ENCODE peak calls at places on chromosomes 6 and 20, in five cellular contexts. One of them, this sample, is unnamed. For H3K4me1, the result is how much of the 10 kb centered on the place peaks cover.

GRCh38 chr6:119090256-119090655 is 11.8 kb upstream of the FAM184A start:
- DNase-seq in H9: no peak
- DNase-seq in H1: no peak
- DNase-seq in mesenchymal stem cell: no peak
- DNase-seq in IMR-90: no peak
- DNase-seq in this sample: no peak

GRCh38 chr6:118784641-118785164 is 109.2 kb upstream of the ASF1A start:
- DNase-seq in H9: no peak
- DNase-seq in H1: no peak
- DNase-seq in mesenchymal stem cell: peak
- DNase-seq in IMR-90: peak
- DNase-seq in this sample: no peak

GRCh38 chr20:43938932-43939761 is 24.5 kb downstream of the TOX2 start:
- DNase-seq in H9: no peak
- DNase-seq in H1: no peak
- DNase-seq in mesenchymal stem cell: peak
- DNase-seq in IMR-90: peak
- DNase-seq in this sample: no peak

GRCh38 chr20:53621482-53622246 is 28.0 kb upstream of the ZNF217 start:
- DNase-seq in H9: no peak
- DNase-seq in H1: no peak
- DNase-seq in mesenchymal stem cell: peak
- DNase-seq in IMR-90: peak
- DNase-seq in this sample: no peak

GRCh38 chr20:61948586-61949362 is 116.9 kb downstream of the TAF4 start:
- DNase-seq in H9: no peak
- DNase-seq in H1: no peak
- DNase-seq in mesenchymal stem cell: no peak
- DNase-seq in IMR-90: no peak
- DNase-seq in this sample: no peak

GRCh38 chr6:16770701-16771569 is 9.7 kb upstream of the ATXN1 start:
- DNase-seq in H9: peak
- DNase-seq in H1: peak
- DNase-seq in mesenchymal stem cell: peak
- DNase-seq in IMR-90: peak
- DNase-seq in this sample: peak

GRCh38 chr20:58647814-58648501 is 3.1 kb upstream of the STX16 start:
- DNase-seq in H9: no peak
- DNase-seq in H1: no peak
- DNase-seq in mesenchymal stem cell: no peak
- DNase-seq in IMR-90: peak
- DNase-seq in this sample: no peak

GRCh38 chr6:127119361-127120108 is 1.1 kb downstream of the RSPO3 start:
- DNase-seq in H9: peak
- DNase-seq in H1: no peak
- DNase-seq in mesenchymal stem cell: peak
- DNase-seq in IMR-90: no peak
- DNase-seq in this sample: peak

GRCh38 chr6:127582777-127583462 is 5.9 kb downstream of the C6orf58 start:
- DNase-seq in H9: no peak
- DNase-seq in H1: no peak
- DNase-seq in mesenchymal stem cell: peak
- DNase-seq in IMR-90: peak
- DNase-seq in this sample: no peak

GRCh38 chr6:150741633-150742200 is 123.8 kb upstream of the MTHFD1L start:
- DNase-seq in H9: no peak
- DNase-seq in H1: no peak
- DNase-seq in mesenchymal stem cell: peak
- DNase-seq in IMR-90: no peak
- DNase-seq in this sample: no peak

GRCh38 chr6:123508290-123508689 is 128.5 kb downstream of the TRDN start:
- DNase-seq in H9: no peak
- DNase-seq in H1: no peak
- DNase-seq in mesenchymal stem cell: no peak
- DNase-seq in IMR-90: no peak
- DNase-seq in this sample: no peak
- H4K91ac ChIP-seq in H9: no peak
- H4K91ac ChIP-seq in H1: no peak
- H4K91ac ChIP-seq in mesenchymal stem cell: no peak
- H4K91ac ChIP-seq in IMR-90: no peak
- H4K91ac ChIP-seq in this sample: no peak

GRCh38 chr20:37283530-37284195 is 5.8 kb upstream of the MANBAL start:
- DNase-seq in H9: no peak
- DNase-seq in H1: no peak
- DNase-seq in mesenchymal stem cell: no peak
- DNase-seq in IMR-90: no peak
- DNase-seq in this sample: no peak
- H2BK15ac ChIP-seq in H9: no peak
- H2BK15ac ChIP-seq in H1: no peak
- H2BK15ac ChIP-seq in mesenchymal stem cell: no peak
- H2BK15ac ChIP-seq in IMR-90: peak
- H2BK15ac ChIP-seq in this sample: no peak

DNA sequence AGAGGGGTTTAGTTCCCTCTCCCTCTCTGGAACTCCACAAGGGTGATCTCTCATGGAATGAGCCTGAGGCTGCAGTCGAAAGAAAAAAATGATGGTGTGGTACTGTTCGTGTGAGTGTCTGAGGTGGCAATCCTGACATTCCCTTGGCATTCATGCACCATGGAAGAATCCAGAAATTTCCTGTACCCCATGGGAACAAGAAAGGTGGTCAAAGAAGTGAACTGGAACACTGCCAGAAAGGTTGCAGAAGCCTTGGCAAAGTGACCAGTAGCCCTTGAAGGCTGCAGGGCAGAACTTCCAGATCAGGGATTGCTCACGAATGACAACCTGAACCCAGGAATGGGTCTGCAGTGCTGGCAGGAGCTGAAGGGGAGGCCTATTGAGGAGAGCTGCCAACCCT is 394.7 kb downstream of the CD83 start:
- DNase-seq in H9: no peak
- DNase-seq in H1: no peak
- DNase-seq in mesenchymal stem cell: no peak
- DNase-seq in IMR-90: no peak
- DNase-seq in this sample: no peak
- H3K4me1 ChIP-seq in H9: under half
- H3K4me1 ChIP-seq in H1: under half
- H3K4me1 ChIP-seq in mesenchymal stem cell: under half
- H3K4me1 ChIP-seq in IMR-90: under half
- H3K4me1 ChIP-seq in this sample: under half

GRCh38 chr6:30842754-30843610 is 41.3 kb upstream of the DDR1 start:
- DNase-seq in H9: no peak
- DNase-seq in H1: no peak
- DNase-seq in mesenchymal stem cell: peak
- DNase-seq in IMR-90: no peak
- DNase-seq in this sample: no peak

GRCh38 chr6:30845183-30845582 is 39.1 kb upstream of the DDR1 start:
- DNase-seq in H9: peak
- DNase-seq in H1: no peak
- DNase-seq in mesenchymal stem cell: no peak
- DNase-seq in IMR-90: no peak
- DNase-seq in this sample: no peak

GRCh38 chr6:30841644-30842504 is 42.4 kb upstream of the DDR1 start:
- DNase-seq in H9: no peak
- DNase-seq in H1: no peak
- DNase-seq in mesenchymal stem cell: peak
- DNase-seq in IMR-90: peak
- DNase-seq in this sample: no peak

GRCh38 chr6:30843611-30843998 is 40.7 kb upstream of the DDR1 start:
- DNase-seq in H9: no peak
- DNase-seq in H1: no peak
- DNase-seq in mesenchymal stem cell: no peak
- DNase-seq in IMR-90: no peak
- DNase-seq in this sample: no peak

GRCh38 chr6:30844118-30844535 is 40.2 kb upstream of the DDR1 start:
- DNase-seq in H9: peak
- DNase-seq in H1: no peak
- DNase-seq in mesenchymal stem cell: peak
- DNase-seq in IMR-90: peak
- DNase-seq in this sample: peak
- H4K91ac ChIP-seq in H9: no peak
- H4K91ac ChIP-seq in H1: no peak
- H4K91ac ChIP-seq in mesenchymal stem cell: no peak
- H4K91ac ChIP-seq in IMR-90: peak
- H4K91ac ChIP-seq in this sample: no peak

GRCh38 chr6:121830759-121831158 is 395.3 kb downstream of the GJA1 start:
- DNase-seq in H9: no peak
- DNase-seq in H1: no peak
- DNase-seq in mesenchymal stem cell: no peak
- DNase-seq in IMR-90: no peak
- DNase-seq in this sample: no peak

GRCh38 chr6:121826156-121826810 is 390.8 kb downstream of the GJA1 start:
- DNase-seq in H9: no peak
- DNase-seq in H1: no peak
- DNase-seq in mesenchymal stem cell: peak
- DNase-seq in IMR-90: peak
- DNase-seq in this sample: no peak

GRCh38 chr6:121823437-121823851 is 388.0 kb downstream of the GJA1 start:
- DNase-seq in H9: peak
- DNase-seq in H1: peak
- DNase-seq in mesenchymal stem cell: peak
- DNase-seq in IMR-90: peak
- DNase-seq in this sample: peak

GRCh38 chr6:121828567-121828966 is 393.1 kb downstream of the GJA1 start:
- DNase-seq in H9: no peak
- DNase-seq in H1: no peak
- DNase-seq in mesenchymal stem cell: no peak
- DNase-seq in IMR-90: no peak
- DNase-seq in this sample: no peak
- H2BK15ac ChIP-seq in H9: no peak
- H2BK15ac ChIP-seq in H1: no peak
- H2BK15ac ChIP-seq in mesenchymal stem cell: no peak
- H2BK15ac ChIP-seq in IMR-90: no peak
- H2BK15ac ChIP-seq in this sample: no peak

This sample was measured in neuronal stem cell.